ENCODE peak calls at places on chromosomes 12 and 14, in seven cellular contexts. R is aorta; L is tibial artery; N is lower lobe of right lung; Y is hepatocyte; O is effector memory CD4-positive, alpha-beta T cell; P is neural progenitor cell. X is an unnamed sample.
A peak's percentile ranks its signal among the peaks of the same experiment; 100 is the strongest.

GRCh38 chr14:93056840-93057585 is 58.7 kb downstream of the ITPK1 start:
- DNase-seq in N (no peak), L (no peak), R (no peak), P (no peak), Y (no peak), O (no peak), X (no peak)

GRCh38 chr12:85557850-85558249 is 277.8 kb downstream of the ALX1 start:
- DNase-seq in N (no peak), L (no peak), R (no peak), O (no peak), Y (no peak), P (no peak), X (no peak)

GRCh38 chr12:46675736-46676135 is 150.1 kb downstream of the SLC38A4 start:
- DNase-seq in N (peak; percentile 47), Y (peak; percentile 50), O (no peak), L (no peak), R (peak; percentile 49), P (peak; percentile 58), X (no peak)

GRCh38 chr14:24403294-24404013 is 4.7 kb downstream of the NYNRIN start:
- DNase-seq in P (no peak), O (no peak), N (no peak), L (no peak), R (no peak), Y (no peak), X (no peak)

GRCh38 chr14:92513966-92514843 is 624 bp downstream of the RIN3 start:
- DNase-seq in O (no peak), N (peak; percentile 57), Y (peak; percentile 52), P (peak; percentile 43), L (no peak), R (peak; percentile 64), X (no peak)

GRCh38 chr12:31928246-31929139 is 30.7 kb upstream of the RESF1 start:
- DNase-seq in O (no peak), L (no peak), R (no peak), Y (no peak), N (no peak), P (no peak), X (no peak)

GRCh38 chr12:62919827-62920226 is 15.1 kb downstream of the PPM1H start:
- DNase-seq in L (no peak), P (no peak), R (no peak), Y (no peak), N (no peak), O (no peak), X (no peak)

GRCh38 chr14:103531421-103532215 is 2.6 kb downstream of the TRMT61A start:
- DNase-seq in L (no peak), Y (no peak), N (no peak), R (no peak), O (no peak), P (no peak), X (no peak)

GRCh38 chr12:113988976-113989375 is 22.9 kb upstream of the RBM19 start:
- DNase-seq in R (no peak), N (no peak), O (no peak), L (no peak), P (no peak), Y (no peak), X (no peak)

GRCh38 chr14:46574236-46574970 is 77.2 kb downstream of the RPL10L start:
- DNase-seq in N (no peak), O (no peak), L (no peak), P (no peak), R (no peak), Y (no peak), X (no peak)

GRCh38 chr14:59630281-59630963 is 53.8 kb upstream of the CCDC175 start:
- DNase-seq in N (peak; percentile 41), O (no peak), P (peak; percentile 82), Y (peak; percentile 32), L (no peak), R (peak; percentile 81), X (no peak)

GRCh38 chr14:96096639-96097610 is 57.8 kb downstream of the C14orf132 start:
- DNase-seq in L (peak; percentile 16), N (no peak), R (no peak), O (no peak), Y (no peak), P (no peak), X (no peak)

GRCh38 chr12:571795-572531 is 91.3 kb downstream of the NINJ2 start:
- DNase-seq in R (peak; percentile 55), N (peak; percentile 41), Y (peak; percentile 54), P (no peak), L (peak; percentile 38), O (no peak), X (no peak)

GRCh38 chr14:58817846-58818245 is 180.1 kb downstream of the DACT1 start:
- DNase-seq in N (no peak), O (no peak), R (no peak), P (no peak), Y (no peak), L (no peak), X (no peak)

DNA sequence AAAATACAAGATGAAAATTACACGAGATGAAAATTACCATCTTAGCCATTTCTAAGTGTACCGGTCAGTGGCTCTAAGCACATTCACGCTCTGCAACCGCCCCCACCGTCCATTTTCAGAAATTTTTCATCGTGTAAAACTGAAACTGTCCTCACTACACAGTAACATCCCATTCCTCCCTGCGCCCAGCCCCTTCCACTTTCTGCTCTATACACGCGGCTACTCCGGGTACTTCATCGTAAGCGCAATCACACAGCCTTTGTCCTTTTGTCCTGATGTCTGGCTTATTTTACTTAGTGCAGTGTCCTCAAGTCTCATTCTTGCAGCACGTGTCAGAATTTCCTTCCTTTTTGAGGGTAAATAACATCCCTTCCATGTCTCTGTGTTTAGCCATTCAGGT is 3.6 kb upstream of the GPR132 start:
- DNase-seq in N (no peak), L (no peak), Y (no peak), P (no peak), O (no peak), R (no peak), X (no peak)
- H3K4me1 ChIP-seq in N (peaks cover 43% of the 10 kb centered on the region), L (no peaks in the 10 kb centered on the region), Y (peaks cover 8% of the 10 kb centered on the region), P (peaks cover 13% of the 10 kb centered on the region), O (peaks cover 50% of the 10 kb centered on the region), R (no peaks in the 10 kb centered on the region), X (peaks cover 37% of the 10 kb centered on the region)

GRCh38 chr12:116153096-116153495 is 124.4 kb downstream of the MED13L start:
- DNase-seq in R (no peak), N (no peak), P (no peak), Y (no peak), L (no peak), O (no peak), X (no peak)

GRCh38 chr12:116152268-116152667 is 125.2 kb downstream of the MED13L start:
- DNase-seq in R (no peak), O (no peak), Y (no peak), N (no peak), P (no peak), L (no peak), X (no peak)

GRCh38 chr12:116155383-116155782 is 122.1 kb downstream of the MED13L start:
- DNase-seq in O (no peak), P (no peak), L (no peak), R (no peak), Y (no peak), N (no peak), X (no peak)

GRCh38 chr12:116156614-116157013 is 120.9 kb downstream of the MED13L start:
- DNase-seq in Y (no peak), L (no peak), R (no peak), N (no peak), O (no peak), P (no peak), X (no peak)

GRCh38 chr12:116153983-116154382 is 123.5 kb downstream of the MED13L start:
- DNase-seq in Y (no peak), R (no peak), P (no peak), N (no peak), O (no peak), L (no peak), X (no peak)
- H3K4me1 ChIP-seq in Y (peaks cover 25% of the 10 kb centered on the region), R (peaks cover 4% of the 10 kb centered on the region), P (peaks cover 78% of the 10 kb centered on the region), N (peaks cover 53% of the 10 kb centered on the region), O (peaks cover 3% of the 10 kb centered on the region), L (peaks cover 62% of the 10 kb centered on the region), X (peaks cover 9% of the 10 kb centered on the region)

DNA sequence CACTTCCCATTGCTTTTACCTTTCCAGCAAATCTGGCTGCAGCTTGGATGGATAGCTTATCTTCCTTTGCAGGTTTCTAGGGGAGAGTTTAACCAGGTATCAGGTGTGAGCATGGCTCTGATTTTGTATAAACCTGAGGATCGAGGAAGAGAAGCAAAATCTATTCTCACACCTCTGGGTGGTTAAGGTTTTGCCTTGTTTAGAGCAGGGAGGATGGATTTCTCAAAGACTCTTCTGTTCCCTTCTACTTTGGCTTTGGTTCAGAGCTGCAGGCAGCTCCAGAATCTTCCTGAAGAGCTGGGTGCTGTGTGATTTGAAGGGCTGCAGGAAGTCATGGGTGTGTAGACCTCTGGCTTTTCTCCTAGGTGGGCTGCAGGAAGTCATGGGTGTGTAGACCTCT is 1.7 kb downstream of the JDP2 start:
- DNase-seq in N (no peak), Y (no peak), P (no peak), R (no peak), L (no peak), O (no peak), X (no peak)
- H3K4me1 ChIP-seq in N (peaks cover 50% of the 10 kb centered on the region), Y (peaks cover 46% of the 10 kb centered on the region), P (no peaks in the 10 kb centered on the region), R (no peaks in the 10 kb centered on the region), L (peaks cover 42% of the 10 kb centered on the region), O (peaks cover 14% of the 10 kb centered on the region), X (peaks cover 32% of the 10 kb centered on the region)

GRCh38 chr12:92503977-92504966 is 198.5 kb upstream of the PLEKHG7 start:
- DNase-seq in Y (peak; percentile 20), P (peak; percentile 67), R (peak; percentile 74), O (no peak), N (peak; percentile 51), L (peak; percentile 55), X (no peak)

GRCh38 chr12:92505373-92506340 is 197.1 kb upstream of the PLEKHG7 start:
- DNase-seq in O (peak; percentile 3), Y (peak; percentile 23), N (peak; percentile 59), L (peak; percentile 32), R (peak; percentile 76), P (peak; percentile 51), X (peak; percentile 3)

GRCh38 chr12:92503029-92503931 is 199.5 kb upstream of the PLEKHG7 start:
- DNase-seq in R (no peak), Y (peak; percentile 34), L (no peak), P (no peak), N (no peak), O (no peak), X (no peak)

GRCh38 chr12:92506460-92506859 is 196.3 kb upstream of the PLEKHG7 start:
- DNase-seq in N (no peak), Y (no peak), R (no peak), P (no peak), O (no peak), L (no peak), X (no peak)

DNA sequence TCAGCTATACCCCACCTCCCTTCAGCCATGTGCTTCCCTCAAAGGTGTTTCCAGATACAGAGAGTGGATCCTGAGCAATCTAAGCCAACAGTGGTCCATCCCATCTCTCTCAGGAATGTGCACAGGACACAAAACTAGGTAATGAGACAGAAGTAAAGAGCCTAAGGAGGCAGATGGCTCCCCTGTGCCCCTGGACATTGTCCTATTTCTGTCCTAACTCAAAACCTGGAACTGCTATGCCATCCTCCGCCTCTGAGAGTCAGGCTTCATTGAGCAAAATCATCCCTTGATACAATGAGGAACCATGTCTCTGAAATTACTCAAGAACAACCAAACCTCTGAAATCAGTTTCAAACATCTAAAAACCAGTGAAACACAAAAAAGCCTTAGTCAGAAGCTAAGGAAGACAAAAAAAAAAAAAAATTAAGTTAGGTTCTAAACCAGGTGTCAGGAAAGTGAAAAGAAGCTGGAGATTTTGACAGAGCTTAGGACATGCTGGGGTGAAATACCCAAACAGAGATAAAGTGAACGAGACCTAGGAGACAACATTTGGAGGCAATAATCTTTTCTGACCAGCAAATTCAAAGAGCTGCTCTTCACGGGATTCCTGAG is 200.3 kb upstream of the PLEKHG7 start:
- DNase-seq in R (no peak), O (no peak), L (no peak), N (no peak), Y (peak; percentile 12), P (no peak), X (no peak)
- H3K4me1 ChIP-seq in R (no peaks in the 10 kb centered on the region), O (no peaks in the 10 kb centered on the region), L (peaks cover 39% of the 10 kb centered on the region), N (peaks cover 43% of the 10 kb centered on the region), Y (peaks cover 47% of the 10 kb centered on the region), P (peaks cover 47% of the 10 kb centered on the region), X (peaks cover 37% of the 10 kb centered on the region)

X was measured in esophagus squamous epithelium.